ENCODE peak calls at places on chromosomes 4 and X, in four cellular contexts. U is AG04450, P is HFFc6, N is endodermal cell. C is an unnamed sample.

GRCh38 chrX:84453351-84454246 is 48.7 kb downstream of the HDX start:
- DNase-seq in U (no peak), P (no peak), N (no peak), C (no peak)

GRCh38 chrX:37834937-37835336 is 12.4 kb downstream of the DYNLT3 start:
- DNase-seq in U (no peak), P (no peak), N (no peak), C (no peak)

GRCh38 chrX:20118065-20118824 is 1.5 kb upstream of the MAP7D2 start:
- DNase-seq in U (no peak), P (no peak), N (no peak), C (no peak)

GRCh38 chr4:125101706-125102105 is 213.0 kb upstream of the FAT4 start:
- DNase-seq in U (no peak), P (peak), N (no peak), C (no peak)

GRCh38 chr4:120331486-120332281 is 265.0 kb upstream of the MAD2L1 start:
- DNase-seq in U (no peak), P (no peak), N (no peak), C (no peak)

GRCh38 chr4:114087596-114088230 is 108.3 kb upstream of the ARSJ start:
- DNase-seq in U (peak), P (peak), N (no peak), C (no peak)

GRCh38 chr4:80173841-80174240 is 23.5 kb upstream of the PRDM8 start:
- DNase-seq in U (no peak), P (peak), N (no peak), C (no peak)

GRCh38 chr4:91448668-91449330 is 855.0 kb upstream of the GRID2 start:
- DNase-seq in U (no peak), P (peak), N (no peak), C (no peak)

GRCh38 chr4:90318208-90318607 is 191.0 kb downstream of the CCSER1 start:
- DNase-seq in U (peak), P (peak), N (no peak), C (no peak)

GRCh38 chr4:27759621-27760020 is 899.0 kb downstream of the STIM2 start:
- DNase-seq in U (no peak), P (no peak), N (no peak), C (no peak)

GRCh38 chr4:141642711-141643110 is 6.3 kb downstream of the IL15 start:
- DNase-seq in U (no peak), P (no peak), N (no peak), C (no peak)

GRCh38 chr4:122898370-122899150 is 23.8 kb downstream of the NUDT6 start:
- DNase-seq in U (peak), P (peak), N (no peak), C (no peak)

GRCh38 chrX:24190500-24191156 is 41.1 kb downstream of the ZFX start:
- DNase-seq in U (peak), P (peak), N (no peak), C (no peak)

GRCh38 chr4:133960975-133961374 is 240.6 kb downstream of the PABPC4L start:
- DNase-seq in U (no peak), P (no peak), N (no peak), C (no peak)

GRCh38 chr4:108272046-108272445 is 103.3 kb upstream of the LEF1 start:
- DNase-seq in U (no peak), P (no peak), N (no peak), C (no peak)

GRCh38 chr4:173529505-173530325 is at the start of gene HAND2:
- DNase-seq in U (no peak), P (peak), N (peak), C (peak)

GRCh38 chrX:24294619-24295018 is 19.2 kb downstream of the SUPT20HL2 start:
- DNase-seq in U (no peak), P (peak), N (peak), C (no peak)

GRCh38 chr4:141759796-141760425 is 123.5 kb downstream of the IL15 start:
- DNase-seq in U (no peak), P (no peak), N (no peak), C (no peak)

GRCh38 chrX:49155243-49155899 is 7.2 kb upstream of the MAGIX start:
- DNase-seq in U (no peak), P (peak), N (peak), C (no peak)

GRCh38 chr4:123444298-123444731 is 47.7 kb downstream of the SPRY1 start:
- DNase-seq in U (no peak), P (no peak), N (peak), C (no peak)

GRCh38 chrX:152575331-152575730 is 62.4 kb upstream of the GABRQ start:
- DNase-seq in U (no peak), P (no peak), N (no peak), C (no peak)

GRCh38 chr4:122259849-122260248 is 107.7 kb downstream of the BLTP1 start:
- DNase-seq in U (no peak), P (no peak), N (no peak), C (no peak)

GRCh38 chr4:181150173-181150572 is 1093.0 kb upstream of the TENM3 start:
- DNase-seq in U (no peak), P (no peak), N (no peak), C (no peak)

GRCh38 chr4:144564358-144564757 is 81.6 kb upstream of the HHIP start:
- DNase-seq in U (no peak), P (no peak), N (no peak), C (no peak)

GRCh38 chr4:142683997-142684396 is 162.1 kb downstream of the INPP4B start:
- DNase-seq in U (no peak), P (no peak), N (no peak), C (no peak)

GRCh38 chr4:105998210-105998609 is 102.9 kb downstream of the NPNT start:
- DNase-seq in U (no peak), P (no peak), N (no peak), C (no peak)

GRCh38 chr4:17068396-17068795 is 170.0 kb upstream of the LDB2 start:
- DNase-seq in U (no peak), P (peak), N (no peak), C (no peak)

GRCh38 chr4:185640809-185641675 is 105.7 kb upstream of the PDLIM3 start:
- DNase-seq in U (peak), P (peak), N (no peak), C (no peak)

GRCh38 chr4:112234952-112235609 is 3.5 kb downstream of the AP1AR start:
- DNase-seq in U (peak), P (peak), N (peak), C (no peak)

GRCh38 chrX:38044682-38045081 is 38.3 kb downstream of the SYTL5 start:
- DNase-seq in U (no peak), P (no peak), N (no peak), C (no peak)

GRCh38 chr4:86386201-86386600 is 26.3 kb upstream of the MAPK10 start:
- DNase-seq in U (no peak), P (no peak), N (no peak), C (no peak)

GRCh38 chr4:80471701-80472100 is 136.2 kb downstream of the CFAP299 start:
- DNase-seq in U (peak), P (no peak), N (peak), C (no peak)

GRCh38 chrX:95885074-95885473 is 799.6 kb upstream of the DIAPH2 start:
- DNase-seq in U (no peak), P (no peak), N (no peak), C (no peak)

GRCh38 chr4:161990721-161991120 is 173.1 kb downstream of the FSTL5 start:
- DNase-seq in U (no peak), P (no peak), N (no peak), C (no peak)

GRCh38 chr4:83867221-83867620 is 331.3 kb downstream of the GPAT3 start:
- DNase-seq in U (no peak), P (no peak), N (no peak), C (no peak)

GRCh38 chr4:147927377-147928137 is 195.7 kb downstream of the ARHGAP10 start:
- DNase-seq in U (no peak), P (peak), N (no peak), C (no peak)

DNA sequence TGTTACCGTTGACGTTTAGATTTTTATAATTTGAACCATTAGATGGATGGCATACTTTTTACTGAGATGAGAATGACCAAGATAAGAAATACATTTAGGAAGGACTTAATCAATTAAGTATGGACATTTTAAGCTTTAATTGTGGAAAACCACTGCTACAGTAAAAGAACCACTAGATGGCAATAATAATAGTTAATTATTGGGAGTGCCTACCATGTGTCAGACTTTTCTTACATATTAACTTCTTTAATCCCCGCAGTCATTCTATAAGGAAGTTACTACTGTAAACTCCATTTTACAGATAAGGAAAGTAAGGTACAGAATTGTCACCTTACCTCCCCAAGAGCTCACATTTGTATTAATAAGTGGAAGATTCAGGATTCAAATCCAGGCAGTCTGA is 48.5 kb upstream of the MYOZ2 start:
- DNase-seq in U (no peak), P (no peak), N (no peak), C (no peak)
- TF ChIP-seq CTCF in U (peak), P (peak), N (no peak), C (no peak)

GRCh38 chrX:5915783-5916182 is 312.9 kb downstream of the NLGN4X start:
- DNase-seq in U (no peak), P (no peak), N (no peak), C (no peak)
- TF ChIP-seq CTCF in U (no peak), P (no peak), N (peak), C (no peak)

GRCh38 chr4:99154658-99155342 is 10.7 kb upstream of the ADH4 start:
- DNase-seq in U (no peak), P (no peak), N (no peak), C (no peak)

GRCh38 chr4:99157478-99157935 is 13.4 kb upstream of the ADH4 start:
- DNase-seq in U (no peak), P (no peak), N (no peak), C (no peak)

GRCh38 chr4:99156992-99157391 is 12.9 kb upstream of the ADH4 start:
- DNase-seq in U (no peak), P (no peak), N (no peak), C (no peak)

GRCh38 chr4:99161700-99162099 is 17.6 kb upstream of the ADH4 start:
- DNase-seq in U (no peak), P (no peak), N (no peak), C (no peak)

DNA sequence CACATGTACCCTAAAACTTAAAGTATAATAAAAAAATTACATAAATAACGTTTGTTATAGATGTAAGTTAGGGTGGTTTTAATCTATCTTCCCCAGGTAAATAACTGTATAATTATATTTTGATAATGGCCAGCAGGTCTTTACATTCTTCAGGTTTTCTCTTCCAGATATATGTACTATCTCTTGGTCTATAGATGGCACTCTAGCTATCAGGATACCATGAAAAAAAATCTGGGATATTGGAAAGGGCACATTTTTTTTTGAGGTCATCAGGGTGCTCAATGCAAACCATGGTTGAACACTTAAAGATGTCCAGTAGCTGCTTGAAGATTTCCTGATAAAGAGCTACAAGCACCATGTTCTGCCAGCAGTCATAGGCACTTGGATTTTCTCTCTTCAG is 15.6 kb upstream of the ADH4 start:
- DNase-seq in U (no peak), P (no peak), N (no peak), C (no peak)
- TF ChIP-seq CTCF in U (peak), P (no peak), N (no peak), C (no peak)

GRCh38 chrX:30635630-30636029 is 17.6 kb upstream of the GK start:
- DNase-seq in U (no peak), P (no peak), N (no peak), C (no peak)
- TF ChIP-seq CTCF in U (peak), P (peak), N (peak), C (no peak)

GRCh38 chr4:89111833-89112563 is 665 bp downstream of the TIGD2 start:
- DNase-seq in U (peak), P (peak), N (no peak), C (no peak)
- TF ChIP-seq CTCF in U (no peak), P (no peak), N (no peak), C (no peak)

GRCh38 chr4:26217961-26218676 is 102.7 kb upstream of the RBPJ start:
- DNase-seq in U (no peak), P (no peak), N (peak), C (no peak)
- TF ChIP-seq CTCF in U (no peak), P (no peak), N (no peak), C (no peak)

GRCh38 chrX:64206556-64207162 is 1.2 kb upstream of the AMER1 start:
- DNase-seq in U (peak), P (no peak), N (no peak), C (no peak)

GRCh38 chrX:64204252-64204651 is 1.3 kb downstream of the AMER1 start:
- DNase-seq in U (no peak), P (no peak), N (peak), C (no peak)

GRCh38 chrX:64205441-64205734 is at the start of gene AMER1:
- DNase-seq in U (no peak), P (no peak), N (no peak), C (no peak)

GRCh38 chrX:64204701-64205440 is 637 bp downstream of the AMER1 start:
- DNase-seq in U (no peak), P (no peak), N (peak), C (peak)

DNA sequence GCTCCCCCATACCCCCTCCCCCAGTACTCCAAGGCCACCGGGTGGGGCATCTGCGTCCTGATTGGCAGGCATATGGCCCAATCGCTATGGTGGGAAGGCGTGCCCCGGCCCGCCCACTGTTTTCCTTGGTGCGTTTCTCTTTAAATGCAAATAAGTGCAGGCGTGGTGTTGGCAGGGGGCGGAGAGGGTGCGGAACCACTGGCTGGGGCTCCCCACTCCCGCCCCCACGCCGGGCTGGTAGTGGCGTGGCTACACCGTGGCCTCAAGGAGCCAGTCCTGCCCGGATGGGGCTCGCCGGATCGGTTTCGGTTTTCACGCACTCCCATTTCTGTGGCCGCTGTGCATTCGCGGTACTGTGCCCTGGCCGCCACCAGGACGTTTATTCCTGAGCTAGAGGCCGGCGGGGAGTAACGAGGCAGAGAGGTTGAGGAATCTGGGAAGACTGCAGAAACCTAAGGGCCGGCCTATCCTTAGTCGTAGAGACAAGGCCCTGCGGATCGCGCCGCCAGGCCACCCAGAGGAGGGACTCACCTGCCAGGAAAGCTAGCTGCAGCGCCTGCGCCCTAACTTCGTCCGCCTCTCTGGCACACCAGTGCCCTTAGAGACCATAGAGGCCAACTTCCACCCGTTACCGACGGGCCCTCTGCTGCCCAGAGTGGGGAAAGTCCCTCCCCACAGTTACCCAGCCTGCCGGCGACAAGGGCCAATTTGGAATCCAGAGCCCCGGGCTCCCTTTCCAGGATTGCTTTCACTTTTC is 405 bp upstream of the AMER1 start:
- DNase-seq in U (peak), P (peak), N (peak), C (peak)
- TF ChIP-seq CTCF in U (no peak), P (no peak), N (peak), C (no peak)

GRCh38 chr4:38902695-38903094 is 35.1 kb downstream of the FAM114A1 start:
- DNase-seq in U (no peak), P (no peak), N (no peak), C (no peak)
- TF ChIP-seq CTCF in U (no peak), P (peak), N (peak), C (no peak)

C was measured in mesothelial cell of epicardium.